ENCODE peak calls at places on chromosomes 4 and X, in four cellular contexts. One of them, this sample, is unnamed.
A peak's percentile ranks its signal among the peaks of the same experiment; 100 is the strongest.

GRCh38 chr4:70945452-70946055 is 43.4 kb downstream of the MOB1B start:
- DNase-seq in choroid plexus epithelial cell: peak; percentile 58
- DNase-seq in A673: no peak
- DNase-seq in cardiac muscle cell: no peak
- DNase-seq in this sample: peak; percentile 10

GRCh38 chrX:119943185-119943988 is at the start of gene NKAP:
- DNase-seq in choroid plexus epithelial cell: peak; percentile 96
- DNase-seq in A673: peak; percentile 91
- DNase-seq in cardiac muscle cell: peak; percentile 78
- DNase-seq in this sample: peak; percentile 96

GRCh38 chr4:5678977-5679376 is 29.4 kb downstream of the EVC2 start:
- DNase-seq in choroid plexus epithelial cell: no peak
- DNase-seq in A673: no peak
- DNase-seq in cardiac muscle cell: no peak
- DNase-seq in this sample: no peak

GRCh38 chr4:180664766-180665368 is 1578.3 kb upstream of the TENM3 start:
- DNase-seq in A673: peak; percentile 95
- DNase-seq in choroid plexus epithelial cell: peak; percentile 96
- DNase-seq in cardiac muscle cell: peak; percentile 89
- DNase-seq in this sample: peak; percentile 76

GRCh38 chrX:152259150-152259549 is 120.8 kb upstream of the MAGEA10 start:
- DNase-seq in choroid plexus epithelial cell: no peak
- DNase-seq in cardiac muscle cell: no peak
- DNase-seq in A673: no peak
- DNase-seq in this sample: no peak

GRCh38 chrX:22534643-22535042 is 261.9 kb downstream of the CBLL2 start:
- DNase-seq in choroid plexus epithelial cell: peak; percentile 68
- DNase-seq in cardiac muscle cell: no peak
- DNase-seq in A673: peak; percentile 5
- DNase-seq in this sample: peak; percentile 22

GRCh38 chr4:147318581-147318980 is 162.3 kb upstream of the EDNRA start:
- DNase-seq in A673: no peak
- DNase-seq in cardiac muscle cell: no peak
- DNase-seq in choroid plexus epithelial cell: peak; percentile 65
- DNase-seq in this sample: peak; percentile 44

GRCh38 chr4:103754844-103755243 is 35.1 kb upstream of the TACR3 start:
- DNase-seq in A673: peak; percentile 17
- DNase-seq in choroid plexus epithelial cell: no peak
- DNase-seq in cardiac muscle cell: no peak
- DNase-seq in this sample: no peak

GRCh38 chr4:70705146-70705855 is 16.5 kb upstream of the RUFY3 start:
- DNase-seq in cardiac muscle cell: peak; percentile 86
- DNase-seq in choroid plexus epithelial cell: peak; percentile 54
- DNase-seq in A673: peak; percentile 56
- DNase-seq in this sample: peak; percentile 82

GRCh38 chr4:36280555-36280954 is 861 bp upstream of the DTHD1 start:
- DNase-seq in cardiac muscle cell: peak; percentile 67
- DNase-seq in A673: no peak
- DNase-seq in choroid plexus epithelial cell: no peak
- DNase-seq in this sample: no peak

GRCh38 chr4:186936496-186937375 is 213.1 kb upstream of the FAT1 start:
- DNase-seq in A673: no peak
- DNase-seq in cardiac muscle cell: no peak
- DNase-seq in choroid plexus epithelial cell: peak; percentile 93
- DNase-seq in this sample: peak; percentile 86

GRCh38 chr4:85964298-85964697 is 395.6 kb downstream of the MAPK10 start:
- DNase-seq in A673: no peak
- DNase-seq in choroid plexus epithelial cell: peak; percentile 38
- DNase-seq in cardiac muscle cell: no peak
- DNase-seq in this sample: no peak

GRCh38 chr4:133584714-133585113 is 435.6 kb downstream of the PCDH10 start:
- DNase-seq in choroid plexus epithelial cell: peak; percentile 6
- DNase-seq in cardiac muscle cell: no peak
- DNase-seq in A673: peak; percentile 19
- DNase-seq in this sample: no peak

GRCh38 chrX:106730385-106730784 is 3.9 kb downstream of the RNF128 start:
- DNase-seq in A673: no peak
- DNase-seq in choroid plexus epithelial cell: no peak
- DNase-seq in cardiac muscle cell: no peak
- DNase-seq in this sample: no peak

GRCh38 chr4:122015203-122015602 is 63.3 kb upstream of the TRPC3 start:
- DNase-seq in A673: no peak
- DNase-seq in choroid plexus epithelial cell: no peak
- DNase-seq in cardiac muscle cell: no peak
- DNase-seq in this sample: no peak

GRCh38 chrX:14776901-14777300 is 96.0 kb downstream of the FANCB start:
- DNase-seq in A673: no peak
- DNase-seq in choroid plexus epithelial cell: peak; percentile 34
- DNase-seq in cardiac muscle cell: no peak
- DNase-seq in this sample: no peak

GRCh38 chrX:115582871-115583729 is 22.1 kb downstream of the PLS3 start:
- DNase-seq in choroid plexus epithelial cell: peak; percentile 52
- DNase-seq in A673: peak; percentile 31
- DNase-seq in cardiac muscle cell: peak; percentile 36
- DNase-seq in this sample: peak; percentile 59

GRCh38 chr4:101348367-101348827 is 1.1 kb upstream of the PPP3CA start:
- DNase-seq in choroid plexus epithelial cell: no peak
- DNase-seq in A673: peak; percentile 35
- DNase-seq in cardiac muscle cell: no peak
- DNase-seq in this sample: no peak

GRCh38 chrX:110286126-110286525 is 31.8 kb downstream of the AMMECR1 start:
- DNase-seq in cardiac muscle cell: no peak
- DNase-seq in A673: no peak
- DNase-seq in choroid plexus epithelial cell: peak; percentile 87
- DNase-seq in this sample: peak; percentile 83

GRCh38 chrX:48971325-48972213 is at the start of gene KCND1:
- DNase-seq in A673: peak; percentile 68
- DNase-seq in cardiac muscle cell: peak; percentile 33
- DNase-seq in choroid plexus epithelial cell: peak; percentile 57
- DNase-seq in this sample: peak; percentile 22

GRCh38 chr4:52853351-52853750 is 8.8 kb upstream of the RASL11B start:
- DNase-seq in A673: no peak
- DNase-seq in choroid plexus epithelial cell: peak; percentile 73
- DNase-seq in cardiac muscle cell: peak; percentile 62
- DNase-seq in this sample: peak; percentile 68

DNA sequence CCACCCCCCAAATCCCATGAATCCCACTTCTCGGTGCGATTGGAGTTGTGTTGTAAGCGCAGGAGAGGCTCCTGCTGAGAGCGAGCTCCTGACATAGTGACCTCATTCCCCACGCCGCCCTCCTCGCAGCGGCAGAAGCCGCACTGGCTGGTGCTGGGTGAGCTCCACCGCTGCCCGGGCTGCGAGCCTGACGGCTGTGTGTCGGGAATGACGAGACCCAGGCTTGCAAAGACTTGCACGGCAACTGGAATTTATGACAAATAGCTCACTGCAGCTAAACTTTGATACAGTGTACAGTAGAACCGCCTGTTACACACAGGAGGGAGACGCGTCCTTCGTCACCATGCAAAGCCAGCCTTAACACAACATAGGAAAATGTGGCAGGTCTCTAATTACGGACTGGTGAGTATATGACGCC is 82.4 kb downstream of the STOX2 start:
- DNase-seq in A673: peak; percentile 49
- DNase-seq in choroid plexus epithelial cell: peak; percentile 71
- DNase-seq in cardiac muscle cell: peak; percentile 65
- DNase-seq in this sample: peak; percentile 76
- H3K4me3 ChIP-seq in A673: peak overlapping the region; percentile 33
- H3K4me3 ChIP-seq in choroid plexus epithelial cell: peak overlapping the region; percentile 49
- H3K4me3 ChIP-seq in cardiac muscle cell: no peak overlapping the region
- H3K4me3 ChIP-seq in this sample: peak overlapping the region; percentile 41

GRCh38 chrX:150871341-150871811 is 27.1 kb downstream of the CD99L2 start:
- DNase-seq in A673: no peak
- DNase-seq in cardiac muscle cell: no peak
- DNase-seq in choroid plexus epithelial cell: no peak
- DNase-seq in this sample: peak; percentile 9

GRCh38 chrX:150874448-150874847 is 24.0 kb downstream of the CD99L2 start:
- DNase-seq in cardiac muscle cell: no peak
- DNase-seq in A673: no peak
- DNase-seq in choroid plexus epithelial cell: no peak
- DNase-seq in this sample: no peak

GRCh38 chrX:150870487-150871340 is 27.8 kb downstream of the CD99L2 start:
- DNase-seq in choroid plexus epithelial cell: peak; percentile 28
- DNase-seq in A673: no peak
- DNase-seq in cardiac muscle cell: no peak
- DNase-seq in this sample: peak; percentile 44

GRCh38 chrX:150872773-150873336 is 25.6 kb downstream of the CD99L2 start:
- DNase-seq in choroid plexus epithelial cell: no peak
- DNase-seq in A673: no peak
- DNase-seq in cardiac muscle cell: no peak
- DNase-seq in this sample: no peak

DNA sequence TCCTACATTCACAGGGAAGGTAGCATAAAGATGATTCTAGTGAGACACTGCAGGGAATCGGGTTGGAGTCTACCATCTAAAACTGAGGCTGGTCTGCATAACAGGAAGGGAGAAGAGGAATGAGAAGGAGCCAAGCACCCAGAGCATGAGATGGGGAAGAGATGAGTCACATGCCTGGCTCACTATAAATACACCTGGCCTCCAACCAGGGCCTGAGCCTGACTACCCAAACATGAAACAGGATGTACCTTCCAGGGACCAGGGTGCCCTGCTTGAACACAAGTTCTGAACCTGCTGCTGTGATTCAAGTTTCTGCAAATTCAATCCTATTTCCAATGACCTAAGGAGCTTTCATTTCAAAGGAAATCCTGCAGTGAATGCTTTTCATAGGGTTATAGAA is 24.9 kb downstream of the CD99L2 start:
- DNase-seq in A673: no peak
- DNase-seq in choroid plexus epithelial cell: peak; percentile 32
- DNase-seq in cardiac muscle cell: no peak
- DNase-seq in this sample: no peak
- H3K4me3 ChIP-seq in A673: no peak overlapping the region
- H3K4me3 ChIP-seq in choroid plexus epithelial cell: no peak overlapping the region
- H3K4me3 ChIP-seq in cardiac muscle cell: no peak overlapping the region
- H3K4me3 ChIP-seq in this sample: no peak overlapping the region

DNA sequence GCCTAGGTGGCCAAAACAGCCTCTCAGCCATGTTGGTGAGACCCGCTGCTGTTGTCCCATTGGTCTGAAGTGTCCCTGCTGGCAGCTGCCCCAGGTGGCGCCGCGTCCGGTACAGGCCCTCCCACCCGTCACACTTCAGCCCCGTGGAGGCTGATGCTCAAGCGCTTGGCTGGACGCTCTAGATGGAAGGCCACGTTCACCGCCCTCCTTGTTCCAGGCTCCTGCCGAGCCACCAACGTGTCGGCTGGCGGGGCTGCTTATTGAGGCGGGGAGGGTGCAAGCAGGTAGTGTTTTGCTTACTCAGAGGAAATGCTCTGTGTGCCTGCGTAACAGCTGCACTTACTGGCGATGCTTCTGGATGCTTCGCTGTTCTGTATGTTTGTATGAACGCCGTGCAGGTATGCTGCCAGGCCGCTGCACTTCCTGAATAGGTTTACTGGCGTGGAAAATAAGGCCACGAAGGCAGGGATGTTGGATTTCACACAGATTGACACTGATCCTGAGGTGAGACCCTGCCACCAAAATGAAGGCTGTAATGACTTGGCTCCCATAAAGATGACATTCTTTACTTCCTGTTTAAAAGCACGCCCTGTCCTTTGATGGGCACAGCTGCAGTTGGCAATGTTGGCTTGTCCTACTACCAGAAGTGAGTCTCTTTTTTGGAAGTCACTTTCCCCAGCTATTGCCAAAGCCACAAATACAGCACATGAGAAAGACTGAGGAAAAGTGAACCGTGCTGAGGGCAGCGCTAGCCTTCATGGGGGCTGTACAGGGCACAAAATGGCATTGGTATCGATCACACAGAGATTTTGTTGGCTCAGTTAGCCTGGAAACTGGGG is 21.0 kb upstream of the CLCN4 start:
- DNase-seq in choroid plexus epithelial cell: no peak
- DNase-seq in A673: no peak
- DNase-seq in cardiac muscle cell: no peak
- DNase-seq in this sample: no peak
- H3K4me3 ChIP-seq in choroid plexus epithelial cell: no peak overlapping the region
- H3K4me3 ChIP-seq in A673: no peak overlapping the region
- H3K4me3 ChIP-seq in cardiac muscle cell: no peak overlapping the region
- H3K4me3 ChIP-seq in this sample: no peak overlapping the region

GRCh38 chr4:87075876-87076275 is 141.1 kb downstream of the AFF1 start:
- DNase-seq in A673: no peak
- DNase-seq in cardiac muscle cell: no peak
- DNase-seq in choroid plexus epithelial cell: no peak
- DNase-seq in this sample: no peak

GRCh38 chr4:87078987-87079469 is 141.4 kb downstream of the KLHL8 start:
- DNase-seq in cardiac muscle cell: no peak
- DNase-seq in A673: no peak
- DNase-seq in choroid plexus epithelial cell: peak; percentile 85
- DNase-seq in this sample: peak; percentile 80

GRCh38 chr4:87076690-87077358 is 142.0 kb downstream of the AFF1 start:
- DNase-seq in choroid plexus epithelial cell: no peak
- DNase-seq in cardiac muscle cell: no peak
- DNase-seq in A673: no peak
- DNase-seq in this sample: no peak

GRCh38 chr4:87079967-87080366 is 140.5 kb downstream of the KLHL8 start:
- DNase-seq in A673: no peak
- DNase-seq in cardiac muscle cell: no peak
- DNase-seq in choroid plexus epithelial cell: no peak
- DNase-seq in this sample: no peak

DNA sequence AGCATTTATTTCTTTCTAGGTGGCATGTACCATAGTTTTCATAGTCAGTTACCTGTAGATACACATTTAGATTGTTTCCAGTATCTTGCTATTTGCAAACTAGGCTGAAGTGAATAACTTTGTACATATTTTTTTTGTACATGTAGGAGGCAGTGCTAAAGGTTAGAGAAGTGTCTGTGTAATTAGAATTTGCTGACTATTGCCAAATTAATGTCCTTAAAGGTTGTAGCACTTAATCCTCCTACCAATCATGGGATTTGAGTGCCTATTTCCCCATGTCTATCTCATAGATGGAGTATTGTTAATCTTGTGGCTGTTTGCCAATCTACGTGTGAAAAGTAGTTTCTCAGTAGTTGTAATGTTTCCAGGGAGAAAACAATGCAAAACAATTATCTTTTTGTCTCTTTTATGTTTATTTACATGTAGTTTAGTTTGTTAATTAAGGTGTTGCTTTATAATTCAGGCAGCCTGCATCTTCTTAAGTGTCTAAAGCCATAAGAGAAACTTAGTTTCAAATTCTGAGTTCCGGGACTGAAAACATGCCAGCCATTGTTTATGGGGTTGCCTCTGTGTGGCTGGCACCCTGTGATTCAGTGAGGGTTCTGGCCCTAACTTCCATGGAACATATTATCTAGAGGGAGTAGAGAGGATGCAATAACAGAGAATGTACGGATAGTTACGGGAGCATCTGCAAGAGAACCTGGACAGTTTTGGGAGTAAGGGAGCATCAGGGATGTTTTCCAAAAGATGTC is 142.4 kb downstream of the KLHL8 start:
- DNase-seq in A673: no peak
- DNase-seq in choroid plexus epithelial cell: no peak
- DNase-seq in cardiac muscle cell: no peak
- DNase-seq in this sample: no peak
- H3K4me3 ChIP-seq in A673: no peak overlapping the region
- H3K4me3 ChIP-seq in choroid plexus epithelial cell: no peak overlapping the region
- H3K4me3 ChIP-seq in cardiac muscle cell: no peak overlapping the region
- H3K4me3 ChIP-seq in this sample: no peak overlapping the region